ENCODE peak calls at places on chromosomes 13 and 19, in five cellular contexts. T is stomach, I is body of pancreas, S is suprapubic skin, J is HepG2. H is an unnamed sample.

GRCh38 chr19:48636859-48637448 is at the start of gene DBP:
- DNase-seq in I (peak), T (peak), S (no peak), J (no peak), H (no peak)

GRCh38 chr19:57465680-57466381 is 8.9 kb upstream of the VN1R1 start:
- DNase-seq in T (no peak), I (no peak), J (peak), S (no peak), H (peak)

GRCh38 chr19:37855098-37855497 is 51.3 kb downstream of the WDR87 start:
- DNase-seq in J (no peak), S (no peak), I (peak), T (no peak), H (peak)

GRCh38 chr19:8209111-8209964 is at the start of gene CERS4:
- DNase-seq in T (peak), I (peak), J (peak), S (peak), H (no peak)

GRCh38 chr13:93776936-93777335 is 550.3 kb downstream of the GPC6 start:
- DNase-seq in T (no peak), I (no peak), J (no peak), S (no peak), H (no peak)

GRCh38 chr13:56314755-56315154 is 826.0 kb upstream of the PRR20A start:
- DNase-seq in T (no peak), I (no peak), J (no peak), S (no peak), H (no peak)

GRCh38 chr13:42039457-42039945 is 8.9 kb upstream of the DGKH start:
- DNase-seq in T (no peak), J (no peak), S (no peak), I (no peak), H (peak)

GRCh38 chr13:24834902-24835510 is 71.0 kb downstream of the RNF17 start:
- DNase-seq in S (no peak), I (peak), T (no peak), J (no peak), H (no peak)

GRCh38 chr13:109628251-109628699 is 158.1 kb downstream of the IRS2 start:
- DNase-seq in J (no peak), I (no peak), T (no peak), S (no peak), H (no peak)

GRCh38 chr13:31072041-31072440 is 89.7 kb downstream of the HSPH1 start:
- DNase-seq in I (no peak), J (no peak), T (no peak), S (no peak), H (no peak)

GRCh38 chr13:48446454-48446853 is 33.5 kb upstream of the LPAR6 start:
- DNase-seq in J (no peak), I (no peak), S (no peak), T (no peak), H (no peak)

GRCh38 chr19:38290631-38291147 is 13.4 kb upstream of the C19orf33 start:
- DNase-seq in S (no peak), J (no peak), I (peak), T (peak), H (no peak)

GRCh38 chr19:56315076-56315828 is 613 bp upstream of the ZSCAN5A start:
- DNase-seq in J (peak), T (peak), I (peak), S (peak), H (peak)

DNA sequence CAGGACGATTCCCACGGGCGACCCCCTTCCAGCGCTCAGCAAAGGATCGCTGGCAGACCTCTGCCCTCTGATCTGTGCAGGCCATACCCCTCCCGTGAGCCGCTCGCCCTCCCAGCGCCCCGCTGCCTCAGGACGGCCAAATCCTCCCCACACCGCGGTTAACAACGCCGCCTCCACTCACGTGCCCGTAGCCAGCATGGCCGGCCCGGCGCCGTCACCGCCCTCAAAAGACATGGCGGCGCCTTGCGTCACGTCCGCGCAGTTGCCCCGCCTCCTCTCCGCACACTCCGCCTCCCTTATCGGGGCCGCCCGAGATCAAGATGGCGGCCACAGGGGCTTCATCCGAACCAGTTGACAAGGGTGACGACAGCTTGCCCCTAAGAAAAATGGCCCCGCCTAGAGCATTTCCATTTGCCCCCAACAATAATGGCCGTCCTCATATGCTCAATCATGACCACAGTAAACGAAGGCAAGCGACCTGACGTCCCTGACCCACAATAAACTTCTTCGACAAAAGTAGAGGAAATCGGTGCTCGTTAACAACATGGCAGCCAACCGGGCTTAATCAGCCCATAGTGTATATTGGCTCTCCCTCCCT is 634 bp downstream of the AKT1S1 start:
- DNase-seq in I (peak), S (peak), J (peak), T (peak), H (peak)
- TF ChIP-seq POLR2A in I (peak), S (no peak), J (no peak), T (no peak), H (peak)

GRCh38 chr13:110915057-110915873 is at the start of gene ANKRD10:
- DNase-seq in T (peak), J (peak), I (peak), S (peak), H (peak)
- TF ChIP-seq POLR2A in T (no peak), J (peak), I (peak), S (peak), H (peak)

GRCh38 chr19:18399008-18399407 is 1.6 kb upstream of the LRRC25 start:
- DNase-seq in S (no peak), J (no peak), T (peak), I (peak), H (no peak)
- TF ChIP-seq POLR2A in S (no peak), J (no peak), T (no peak), I (no peak), H (no peak)

DNA sequence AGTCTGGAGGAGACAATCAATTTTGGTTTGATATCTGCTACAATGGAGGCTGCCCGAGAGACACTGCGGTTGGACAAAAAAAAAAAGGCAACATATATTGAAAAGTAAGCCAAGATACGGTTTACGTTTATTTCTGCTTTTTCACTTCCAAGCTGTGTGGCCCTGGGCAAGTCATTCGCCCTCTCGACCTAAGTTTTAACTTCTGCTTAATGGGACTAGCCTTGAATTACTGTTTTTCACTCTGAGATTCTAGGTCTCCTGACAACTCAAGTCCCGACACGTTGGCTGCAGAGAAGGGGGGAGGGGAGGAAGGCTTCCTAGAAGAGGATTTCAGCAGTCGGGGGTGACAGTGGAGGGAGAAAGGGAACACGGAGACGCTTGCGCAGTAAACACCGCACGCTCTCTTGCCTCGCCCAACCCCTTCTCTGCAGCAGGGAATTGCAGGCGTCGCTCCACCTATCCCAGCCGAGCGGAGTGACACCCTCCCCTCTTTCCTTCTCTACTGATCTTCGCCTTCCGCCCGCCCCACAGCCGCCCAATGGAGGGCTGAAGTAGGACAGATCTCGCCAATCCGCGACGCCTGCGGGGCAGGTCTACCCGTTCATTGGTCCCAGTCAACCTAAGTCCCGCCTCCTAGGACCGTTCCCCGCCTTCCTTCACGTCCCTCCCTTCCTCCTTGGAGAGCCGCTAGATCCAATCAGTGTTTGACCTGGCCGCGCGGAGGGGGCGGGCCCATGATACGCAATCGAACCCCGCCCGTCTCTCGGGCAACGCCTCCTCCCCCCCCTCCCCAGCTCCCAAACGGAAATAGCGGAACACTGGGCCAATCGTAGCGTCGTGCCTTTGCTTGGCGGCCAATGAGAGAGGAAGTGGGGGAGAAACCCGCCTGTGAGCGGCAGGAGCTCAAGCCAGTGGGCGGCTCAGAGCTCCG is 529 bp upstream of the AP2A1 start:
- DNase-seq in S (peak), I (peak), J (peak), T (peak), H (peak)
- TF ChIP-seq POLR2A in S (peak), I (peak), J (peak), T (no peak), H (peak)

DNA sequence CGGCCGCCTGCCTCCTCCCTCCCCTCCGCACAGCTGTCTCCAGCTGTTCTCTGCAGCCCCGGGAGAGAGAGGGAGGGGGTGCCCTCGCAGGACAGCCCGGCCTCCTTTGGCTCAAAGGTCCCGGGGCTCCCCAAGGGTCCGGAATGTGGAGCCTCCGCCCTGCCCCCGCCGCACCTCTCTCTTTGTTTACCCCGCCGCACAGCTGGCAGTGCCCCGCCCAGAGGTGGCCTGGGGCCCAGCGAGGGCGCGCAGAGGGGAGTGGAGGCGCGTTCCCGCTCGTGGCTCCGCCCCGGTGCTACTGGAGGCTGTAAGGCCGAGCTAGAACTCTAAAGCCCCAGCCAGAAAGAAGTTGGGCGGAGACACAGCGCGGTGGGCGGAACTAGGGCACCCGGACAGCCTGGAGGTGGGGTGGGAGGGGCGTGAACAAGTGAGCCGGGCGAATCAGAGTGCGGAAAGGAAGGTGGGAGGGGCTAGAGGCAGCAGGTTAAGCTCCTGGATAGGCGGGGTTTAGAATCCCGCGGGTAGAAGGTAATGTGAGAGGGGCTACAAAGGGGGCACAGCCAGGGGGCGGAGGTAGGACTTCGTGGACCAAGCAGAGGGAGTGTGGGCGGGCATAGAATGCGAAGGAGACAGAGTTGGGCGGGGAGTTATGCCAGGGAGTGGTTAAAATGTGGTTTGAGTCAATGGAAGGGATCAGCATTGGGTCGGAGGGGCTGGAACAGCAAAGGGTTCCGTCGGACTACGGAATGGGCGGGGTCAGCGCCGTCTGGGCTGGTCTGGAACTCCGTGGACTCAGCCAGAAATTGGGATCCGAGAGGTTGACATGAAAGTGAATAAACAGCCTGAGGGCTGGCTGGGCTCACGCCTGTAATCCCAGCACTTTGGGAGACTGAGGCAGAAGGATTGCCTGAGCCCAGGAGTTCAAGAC is 2.8 kb downstream of the LTBP4 start:
- DNase-seq in I (peak), J (peak), S (peak), T (peak), H (peak)
- TF ChIP-seq POLR2A in I (peak), J (no peak), S (no peak), T (no peak), H (peak)

GRCh38 chr19:35615036-35615435 is 2.5 kb downstream of the HAUS5 start:
- DNase-seq in I (no peak), J (no peak), S (no peak), T (no peak), H (no peak)

GRCh38 chr19:35612224-35612558 is 344 bp upstream of the HAUS5 start:
- DNase-seq in I (no peak), J (no peak), S (no peak), T (no peak), H (no peak)

GRCh38 chr19:35613574-35613973 is 1.0 kb downstream of the HAUS5 start:
- DNase-seq in J (no peak), T (no peak), I (no peak), S (no peak), H (no peak)

GRCh38 chr19:35609881-35610353 is 2.6 kb upstream of the HAUS5 start:
- DNase-seq in T (no peak), I (no peak), S (no peak), J (no peak), H (no peak)

DNA sequence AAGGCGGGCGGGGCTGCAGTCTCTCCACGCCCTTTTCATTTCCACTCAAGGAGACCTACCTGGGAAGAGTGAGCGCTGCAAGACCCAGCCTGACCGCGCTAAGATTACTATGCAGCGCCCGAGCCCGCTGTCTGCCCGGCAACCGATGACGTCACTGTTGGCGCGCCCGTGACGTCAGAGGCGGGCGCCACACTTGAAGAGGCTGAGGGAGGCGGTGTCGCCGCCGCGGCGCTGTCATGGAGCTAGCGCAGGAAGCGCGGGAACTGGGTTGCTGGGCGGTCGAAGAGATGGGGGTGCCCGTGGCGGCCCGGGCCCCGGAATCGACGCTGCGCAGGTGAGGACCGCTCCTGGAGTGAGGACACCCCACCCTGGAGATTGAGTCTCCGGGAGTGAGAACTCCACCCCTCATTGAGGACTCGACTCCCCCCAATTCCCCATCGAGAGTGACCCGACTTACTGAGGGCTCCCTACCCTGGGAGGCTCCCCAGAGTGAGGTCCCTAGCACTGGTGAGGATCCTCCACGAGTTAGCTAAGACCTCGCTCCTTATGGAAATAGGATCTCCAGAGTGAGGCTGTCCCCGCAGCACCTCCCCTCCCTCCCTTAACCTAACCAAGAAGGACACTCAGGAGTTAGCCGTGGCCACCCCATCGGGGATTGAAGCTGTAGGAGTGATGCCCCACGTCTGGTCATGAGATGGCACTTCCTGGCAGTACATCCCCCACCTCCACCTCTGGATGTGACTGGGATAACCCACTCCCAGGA is at the start of gene HAUS5:
- DNase-seq in I (peak), T (peak), S (peak), J (peak), H (peak)
- TF ChIP-seq POLR2A in I (peak), T (no peak), S (peak), J (peak), H (peak)

H was measured in erythroblast.